ENCODE peak calls at places on chromosomes 16 and 17, in nine cellular contexts. R is cardiac muscle cell, O is epithelial cell of esophagus, K is kidney epithelial cell, U is stomach, H is fibroblast of lung, F is spleen, E is transverse colon, M is fibroblast of mammary gland. L is an unnamed sample.

GRCh38 chr17:75238020-75238580 is 23.3 kb downstream of the GGA3 start:
- DNase-seq in R (no peak), O (no peak), K (no peak), U (no peak), H (no peak), F (no peak), E (no peak), M (no peak), L (no peak)

GRCh38 chr17:28372203-28372944 is 880 bp downstream of the SARM1 start:
- DNase-seq in R (no peak), O (no peak), K (no peak), U (no peak), H (peak; percentile 48), F (peak; percentile 79), E (no peak), M (peak; percentile 21), L (peak; percentile 33)

GRCh38 chr17:37605081-37605480 is 4.1 kb downstream of the SYNRG start:
- DNase-seq in R (no peak), O (no peak), K (no peak), U (no peak), H (peak; percentile 8), F (no peak), E (no peak), M (no peak), L (no peak)

GRCh38 chr17:34673995-34674900 is 94.9 kb downstream of the TMEM132E start:
- DNase-seq in R (no peak), O (no peak), K (no peak), U (no peak), H (no peak), F (no peak), E (no peak), M (no peak), L (no peak)

GRCh38 chr17:21272881-21273839 is 11.4 kb upstream of the MAP2K3 start:
- DNase-seq in R (no peak), O (peak; percentile 79), K (no peak), U (peak; percentile 49), H (no peak), F (no peak), E (peak; percentile 65), M (no peak), L (no peak)

GRCh38 chr17:34582185-34582900 is 3.0 kb downstream of the TMEM132E start:
- DNase-seq in R (no peak), O (no peak), K (no peak), U (no peak), H (no peak), F (no peak), E (no peak), M (no peak), L (no peak)

GRCh38 chr16:84266451-84266850 is 26.6 kb upstream of the KCNG4 start:
- DNase-seq in R (peak; percentile 89), O (peak; percentile 59), K (no peak), U (no peak), H (peak; percentile 58), F (no peak), E (peak; percentile 20), M (peak; percentile 63), L (peak; percentile 27)

GRCh38 chr17:61324540-61324868 is 75.1 kb upstream of the TBX2 start:
- DNase-seq in R (no peak), O (no peak), K (no peak), U (no peak), H (peak; percentile 52), F (no peak), E (no peak), M (peak; percentile 73), L (peak; percentile 43)

GRCh38 chr16:31022574-31023251 is 10.6 kb upstream of the STX4 start:
- DNase-seq in R (no peak), O (no peak), K (no peak), U (no peak), H (no peak), F (no peak), E (no peak), M (no peak), L (no peak)

GRCh38 chr17:78957076-78957475 is 22.6 kb downstream of the LGALS3BP start:
- DNase-seq in R (no peak), O (no peak), K (no peak), U (peak; percentile 46), H (peak; percentile 85), F (no peak), E (no peak), M (peak; percentile 84), L (peak; percentile 74)

GRCh38 chr16:7921360-7921759 is 588.7 kb downstream of the RBFOX1 start:
- DNase-seq in R (peak; percentile 35), O (no peak), K (no peak), U (no peak), H (no peak), F (no peak), E (no peak), M (no peak), L (no peak)

GRCh38 chr16:50744911-50745310 is 3.0 kb downstream of the CYLD start:
- DNase-seq in R (no peak), O (peak; percentile 61), K (no peak), U (no peak), H (peak; percentile 37), F (no peak), E (no peak), M (peak; percentile 27), L (no peak)

DNA sequence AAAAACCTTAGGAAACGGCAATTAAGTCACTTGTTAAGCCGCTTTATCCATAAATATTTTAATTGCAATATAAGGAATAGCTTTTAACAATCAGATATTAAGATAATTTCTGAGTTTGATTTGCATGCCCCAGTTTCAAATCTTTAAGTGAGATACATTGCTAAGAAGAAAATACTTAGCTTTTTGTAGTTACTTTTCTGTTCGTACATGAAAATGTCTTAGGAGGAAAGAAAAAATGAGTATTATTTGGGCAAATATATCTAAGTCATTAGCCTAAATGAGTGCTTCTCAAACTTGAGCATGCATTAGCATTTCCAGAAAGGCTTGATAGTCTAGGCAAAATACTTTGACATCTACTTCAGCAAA is 6.4 kb downstream of the ZNF207 start:
- DNase-seq in R (no peak), O (no peak), K (no peak), U (no peak), H (no peak), F (no peak), E (no peak), M (no peak), L (no peak)
- H3K4me3 ChIP-seq in R (no peak overlapping the region), O (no peak overlapping the region), K (no peak overlapping the region), U (no peak overlapping the region), H (no peak overlapping the region), F (no peak overlapping the region), E (no peak overlapping the region), M (no peak overlapping the region), L (no peak overlapping the region)

DNA sequence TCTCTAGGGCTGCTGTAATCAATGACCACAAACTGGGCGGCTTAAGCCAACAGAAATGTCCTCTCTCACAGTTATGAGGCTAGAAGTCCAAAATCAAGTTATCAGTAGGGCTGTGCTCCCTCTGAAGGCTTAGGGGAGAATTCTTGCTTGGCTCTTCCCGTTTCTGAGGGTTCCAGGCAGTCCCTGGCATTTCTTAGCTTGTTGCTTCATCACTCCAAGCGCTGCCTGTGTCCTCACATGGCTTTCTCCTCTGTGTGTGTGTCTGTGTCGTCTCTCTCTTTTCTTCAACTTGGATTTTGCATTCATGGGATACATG is 13.7 kb upstream of the CDC42EP4 start:
- DNase-seq in R (no peak), O (peak; percentile 39), K (no peak), U (no peak), H (no peak), F (no peak), E (no peak), M (peak; percentile 90), L (no peak)
- TF ChIP-seq CTCF in R (peak; percentile 49), O (peak; percentile 11), K (no peak), U (no peak), H (peak; percentile 19), F (peak; percentile 18), E (no peak), M (peak; percentile 42), L (no peak)

DNA sequence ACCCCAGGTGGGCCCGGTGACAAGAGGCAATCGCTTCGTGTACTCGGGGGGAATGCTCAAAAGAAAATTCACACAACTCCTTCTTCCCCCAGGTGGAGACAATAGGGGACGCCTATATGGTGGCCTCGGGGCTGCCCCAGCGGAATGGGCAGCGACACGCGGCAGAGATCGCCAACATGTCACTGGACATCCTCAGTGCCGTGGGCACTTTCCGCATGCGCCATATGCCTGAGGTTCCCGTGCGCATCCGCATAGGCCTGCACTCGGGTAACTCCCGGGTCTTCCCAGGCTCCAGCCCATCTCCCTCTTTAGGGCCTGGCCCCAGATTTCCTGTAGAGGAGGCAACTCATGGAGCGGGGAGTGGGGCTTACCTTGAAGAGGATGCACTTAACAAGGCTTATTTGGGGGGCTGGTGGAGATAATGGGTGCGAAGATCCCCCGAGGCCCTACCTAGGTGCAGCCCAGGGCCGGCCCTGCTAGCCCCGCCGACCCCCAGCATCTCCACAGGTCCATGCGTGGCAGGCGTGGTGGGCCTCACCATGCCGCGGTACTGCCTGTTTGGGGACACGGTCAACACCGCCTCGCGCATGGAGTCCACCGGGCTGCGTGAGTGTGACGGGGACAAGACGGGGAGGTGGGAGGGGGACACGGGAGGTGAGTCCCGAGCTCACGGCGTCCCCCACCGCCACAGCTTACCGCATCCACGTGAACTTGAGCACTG is 13.0 kb downstream of the GUCY2D start:
- DNase-seq in R (no peak), O (no peak), K (no peak), U (no peak), H (no peak), F (peak; percentile 64), E (no peak), M (no peak), L (no peak)
- H3K4me3 ChIP-seq in R (no peak overlapping the region), O (no peak overlapping the region), K (no peak overlapping the region), U (peak overlapping the region; percentile 44), H (no peak overlapping the region), F (no peak overlapping the region), E (no peak overlapping the region), M (no peak overlapping the region), L (no peak overlapping the region)

GRCh38 chr17:43917016-43917347 is 9.6 kb upstream of the MPP2 start:
- DNase-seq in R (no peak), O (no peak), K (no peak), U (no peak), H (no peak), F (no peak), E (no peak), M (no peak), L (no peak)

GRCh38 chr17:43918026-43918389 is 10.7 kb upstream of the MPP2 start:
- DNase-seq in R (no peak), O (no peak), K (no peak), U (no peak), H (no peak), F (no peak), E (no peak), M (no peak), L (no peak)

GRCh38 chr17:43915561-43915960 is 8.2 kb upstream of the MPP2 start:
- DNase-seq in R (no peak), O (no peak), K (no peak), U (no peak), H (no peak), F (no peak), E (no peak), M (peak; percentile 47), L (no peak)

GRCh38 chr17:43917348-43918025 is 10.2 kb upstream of the MPP2 start:
- DNase-seq in R (peak; percentile 45), O (peak; percentile 42), K (no peak), U (peak; percentile 30), H (peak; percentile 19), F (peak; percentile 81), E (peak; percentile 50), M (peak; percentile 27), L (peak; percentile 18)

DNA sequence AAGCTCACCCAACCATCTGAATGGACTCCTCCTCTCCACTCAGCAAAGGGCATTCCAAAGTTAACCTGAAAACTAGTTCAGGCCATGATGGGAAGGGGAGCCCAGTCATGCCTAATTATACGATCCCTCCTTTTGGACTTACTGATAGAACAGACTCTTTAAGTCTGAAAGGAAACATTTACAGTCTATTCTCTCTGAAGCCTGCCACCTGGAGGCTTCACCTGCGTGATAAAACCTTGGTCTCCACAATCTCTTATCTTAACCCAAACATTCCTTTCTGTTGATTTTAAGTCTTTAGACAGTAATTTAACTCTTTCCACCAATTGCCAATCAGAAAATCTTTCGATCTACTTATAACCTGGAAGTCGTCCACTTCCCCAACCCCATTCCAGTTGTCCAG is 9.0 kb upstream of the MPP2 start:
- DNase-seq in R (no peak), O (no peak), K (no peak), U (no peak), H (no peak), F (no peak), E (no peak), M (no peak), L (no peak)
- TF ChIP-seq CTCF in R (no peak), O (no peak), K (no peak), U (no peak), H (no peak), F (no peak), E (no peak), M (no peak), L (no peak)